ENCODE peak calls at places on chromosomes 4 and X, in ten cellular contexts. One of them, this sample, is unnamed.

GRCh38 chr4:124055896-124056295 is 656.6 kb downstream of the ANKRD50 start:
- DNase-seq in cardiac muscle cell: no peak
- DNase-seq in neuronal stem cell: no peak
- DNase-seq in IMR-90: peak; percentile 31
- DNase-seq in body of pancreas: no peak
- DNase-seq in fibroblast of the aortic adventitia: peak; percentile 37
- DNase-seq in stomach: no peak
- DNase-seq in mesendoderm: no peak
- DNase-seq in GM12864: no peak
- DNase-seq in heart left ventricle: peak; percentile 29
- DNase-seq in this sample: no peak

GRCh38 chr4:1767058-1767769 is 25.9 kb upstream of the FGFR3 start:
- DNase-seq in cardiac muscle cell: peak; percentile 44
- DNase-seq in neuronal stem cell: peak; percentile 83
- DNase-seq in IMR-90: peak; percentile 2
- DNase-seq in body of pancreas: peak; percentile 45
- DNase-seq in fibroblast of the aortic adventitia: peak; percentile 16
- DNase-seq in stomach: no peak
- DNase-seq in mesendoderm: peak; percentile 52
- DNase-seq in GM12864: no peak
- DNase-seq in heart left ventricle: no peak
- DNase-seq in this sample: peak; percentile 68

GRCh38 chrX:8345473-8345872 is 119.2 kb upstream of the VCX3B start:
- DNase-seq in cardiac muscle cell: no peak
- DNase-seq in neuronal stem cell: no peak
- DNase-seq in IMR-90: no peak
- DNase-seq in body of pancreas: no peak
- DNase-seq in fibroblast of the aortic adventitia: no peak
- DNase-seq in stomach: no peak
- DNase-seq in mesendoderm: peak; percentile 19
- DNase-seq in GM12864: no peak
- DNase-seq in heart left ventricle: no peak
- DNase-seq in this sample: no peak

GRCh38 chr4:140291259-140291658 is 82.2 kb upstream of the SCOC start:
- DNase-seq in cardiac muscle cell: no peak
- DNase-seq in neuronal stem cell: no peak
- DNase-seq in IMR-90: peak; percentile 57
- DNase-seq in body of pancreas: no peak
- DNase-seq in fibroblast of the aortic adventitia: no peak
- DNase-seq in stomach: no peak
- DNase-seq in mesendoderm: no peak
- DNase-seq in GM12864: no peak
- DNase-seq in heart left ventricle: no peak
- DNase-seq in this sample: no peak

GRCh38 chr4:61619528-61619927 is 419.4 kb downstream of the ADGRL3 start:
- DNase-seq in cardiac muscle cell: no peak
- DNase-seq in neuronal stem cell: no peak
- DNase-seq in IMR-90: no peak
- DNase-seq in body of pancreas: no peak
- DNase-seq in fibroblast of the aortic adventitia: no peak
- DNase-seq in stomach: no peak
- DNase-seq in mesendoderm: peak; percentile 34
- DNase-seq in GM12864: no peak
- DNase-seq in heart left ventricle: no peak
- DNase-seq in this sample: no peak

GRCh38 chr4:151527699-151528098 is 118.7 kb downstream of the FHIP1A start:
- DNase-seq in cardiac muscle cell: no peak
- DNase-seq in neuronal stem cell: no peak
- DNase-seq in IMR-90: no peak
- DNase-seq in body of pancreas: no peak
- DNase-seq in fibroblast of the aortic adventitia: no peak
- DNase-seq in stomach: no peak
- DNase-seq in mesendoderm: no peak
- DNase-seq in GM12864: no peak
- DNase-seq in heart left ventricle: no peak
- DNase-seq in this sample: no peak

GRCh38 chrX:41589634-41590270 is 99.0 kb upstream of the GPR34 start:
- DNase-seq in cardiac muscle cell: peak; percentile 57
- DNase-seq in neuronal stem cell: no peak
- DNase-seq in IMR-90: peak; percentile 28
- DNase-seq in body of pancreas: no peak
- DNase-seq in fibroblast of the aortic adventitia: peak; percentile 51
- DNase-seq in stomach: no peak
- DNase-seq in mesendoderm: no peak
- DNase-seq in GM12864: no peak
- DNase-seq in heart left ventricle: no peak
- DNase-seq in this sample: no peak

GRCh38 chrX:39675619-39676018 is 422.1 kb downstream of the BCOR start:
- DNase-seq in cardiac muscle cell: peak; percentile 65
- DNase-seq in neuronal stem cell: no peak
- DNase-seq in IMR-90: no peak
- DNase-seq in body of pancreas: peak; percentile 19
- DNase-seq in fibroblast of the aortic adventitia: peak; percentile 44
- DNase-seq in stomach: no peak
- DNase-seq in mesendoderm: no peak
- DNase-seq in GM12864: no peak
- DNase-seq in heart left ventricle: peak; percentile 80
- DNase-seq in this sample: peak; percentile 86

GRCh38 chr4:38071801-38072567 is 111.8 kb downstream of the PTTG2 start:
- DNase-seq in cardiac muscle cell: peak; percentile 64
- DNase-seq in neuronal stem cell: no peak
- DNase-seq in IMR-90: peak; percentile 44
- DNase-seq in body of pancreas: no peak
- DNase-seq in fibroblast of the aortic adventitia: peak; percentile 47
- DNase-seq in stomach: no peak
- DNase-seq in mesendoderm: no peak
- DNase-seq in GM12864: no peak
- DNase-seq in heart left ventricle: peak; percentile 81
- DNase-seq in this sample: peak; percentile 48

GRCh38 chr4:2650276-2650675 is 105.9 kb downstream of the TNIP2 start:
- DNase-seq in cardiac muscle cell: no peak
- DNase-seq in neuronal stem cell: no peak
- DNase-seq in IMR-90: no peak
- DNase-seq in body of pancreas: no peak
- DNase-seq in fibroblast of the aortic adventitia: no peak
- DNase-seq in stomach: no peak
- DNase-seq in mesendoderm: no peak
- DNase-seq in GM12864: no peak
- DNase-seq in heart left ventricle: no peak
- DNase-seq in this sample: no peak

GRCh38 chr4:185359767-185360446 is 35.8 kb downstream of the LRP2BP start:
- DNase-seq in cardiac muscle cell: peak; percentile 34
- DNase-seq in neuronal stem cell: no peak
- DNase-seq in IMR-90: peak; percentile 80
- DNase-seq in body of pancreas: no peak
- DNase-seq in fibroblast of the aortic adventitia: peak; percentile 38
- DNase-seq in stomach: no peak
- DNase-seq in mesendoderm: no peak
- DNase-seq in GM12864: no peak
- DNase-seq in heart left ventricle: no peak
- DNase-seq in this sample: no peak

GRCh38 chr4:101279377-101279871 is 67.9 kb downstream of the PPP3CA start:
- DNase-seq in cardiac muscle cell: peak; percentile 98
- DNase-seq in neuronal stem cell: no peak
- DNase-seq in IMR-90: peak; percentile 97
- DNase-seq in body of pancreas: peak; percentile 23
- DNase-seq in fibroblast of the aortic adventitia: peak; percentile 100
- DNase-seq in stomach: no peak
- DNase-seq in mesendoderm: peak; percentile 69
- DNase-seq in GM12864: no peak
- DNase-seq in heart left ventricle: peak; percentile 74
- DNase-seq in this sample: peak; percentile 67

GRCh38 chr4:6182390-6183280 is 17.7 kb downstream of the JAKMIP1 start:
- DNase-seq in cardiac muscle cell: no peak
- DNase-seq in neuronal stem cell: no peak
- DNase-seq in IMR-90: no peak
- DNase-seq in body of pancreas: no peak
- DNase-seq in fibroblast of the aortic adventitia: no peak
- DNase-seq in stomach: no peak
- DNase-seq in mesendoderm: peak; percentile 99
- DNase-seq in GM12864: no peak
- DNase-seq in heart left ventricle: no peak
- DNase-seq in this sample: no peak

GRCh38 chrX:153667931-153668396 is 5.6 kb downstream of the PNCK start:
- DNase-seq in cardiac muscle cell: peak; percentile 89
- DNase-seq in neuronal stem cell: no peak
- DNase-seq in IMR-90: peak; percentile 64
- DNase-seq in body of pancreas: peak; percentile 92
- DNase-seq in fibroblast of the aortic adventitia: peak; percentile 84
- DNase-seq in stomach: peak; percentile 87
- DNase-seq in mesendoderm: peak; percentile 80
- DNase-seq in GM12864: peak; percentile 8
- DNase-seq in heart left ventricle: peak; percentile 85
- DNase-seq in this sample: peak; percentile 95

GRCh38 chrX:23505531-23506303 is 161.6 kb upstream of the PRDX4 start:
- DNase-seq in cardiac muscle cell: no peak
- DNase-seq in neuronal stem cell: no peak
- DNase-seq in IMR-90: no peak
- DNase-seq in body of pancreas: no peak
- DNase-seq in fibroblast of the aortic adventitia: no peak
- DNase-seq in stomach: no peak
- DNase-seq in mesendoderm: peak; percentile 63
- DNase-seq in GM12864: no peak
- DNase-seq in heart left ventricle: no peak
- DNase-seq in this sample: no peak
- H3K4me3 ChIP-seq in cardiac muscle cell: no peak overlapping the region
- H3K4me3 ChIP-seq in neuronal stem cell: no peak overlapping the region
- H3K4me3 ChIP-seq in IMR-90: no peak overlapping the region
- H3K4me3 ChIP-seq in body of pancreas: no peak overlapping the region
- H3K4me3 ChIP-seq in fibroblast of the aortic adventitia: no peak overlapping the region
- H3K4me3 ChIP-seq in stomach: no peak overlapping the region
- H3K4me3 ChIP-seq in mesendoderm: no peak overlapping the region
- H3K4me3 ChIP-seq in GM12864: no peak overlapping the region
- H3K4me3 ChIP-seq in heart left ventricle: no peak overlapping the region
- H3K4me3 ChIP-seq in this sample: no peak overlapping the region

DNA sequence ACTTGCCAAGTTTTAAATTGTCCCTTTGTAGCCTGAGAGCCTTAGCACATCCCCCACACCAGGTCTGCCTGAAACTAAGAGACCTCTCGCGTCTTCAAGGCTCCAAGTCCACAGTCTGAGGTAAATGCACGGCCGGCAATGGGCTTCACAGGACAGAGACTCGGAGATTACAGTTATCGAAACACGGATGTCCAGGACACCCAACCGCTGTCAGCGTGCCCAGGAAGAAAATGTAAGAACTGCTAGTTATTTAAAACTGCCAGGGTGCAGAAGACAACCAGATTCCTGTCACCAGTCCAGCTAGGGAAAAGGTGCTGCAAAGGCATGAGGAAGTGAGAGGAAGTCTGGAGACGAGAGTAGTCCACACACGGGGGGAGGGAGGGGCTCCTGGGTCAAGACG is 28.9 kb downstream of the ZNF827 start:
- DNase-seq in cardiac muscle cell: peak; percentile 27
- DNase-seq in neuronal stem cell: no peak
- DNase-seq in IMR-90: no peak
- DNase-seq in body of pancreas: no peak
- DNase-seq in fibroblast of the aortic adventitia: no peak
- DNase-seq in stomach: peak; percentile 67
- DNase-seq in mesendoderm: peak; percentile 28
- DNase-seq in GM12864: no peak
- DNase-seq in heart left ventricle: peak; percentile 53
- DNase-seq in this sample: no peak
- H3K4me3 ChIP-seq in cardiac muscle cell: no peak overlapping the region
- H3K4me3 ChIP-seq in neuronal stem cell: no peak overlapping the region
- H3K4me3 ChIP-seq in IMR-90: no peak overlapping the region
- H3K4me3 ChIP-seq in body of pancreas: no peak overlapping the region
- H3K4me3 ChIP-seq in fibroblast of the aortic adventitia: no peak overlapping the region
- H3K4me3 ChIP-seq in stomach: peak overlapping the region; percentile 36
- H3K4me3 ChIP-seq in mesendoderm: no peak overlapping the region
- H3K4me3 ChIP-seq in GM12864: no peak overlapping the region
- H3K4me3 ChIP-seq in heart left ventricle: no peak overlapping the region
- H3K4me3 ChIP-seq in this sample: peak overlapping the region; percentile 58

GRCh38 chrX:118534716-118535493 is 39.3 kb downstream of the DOCK11 start:
- DNase-seq in cardiac muscle cell: no peak
- DNase-seq in neuronal stem cell: no peak
- DNase-seq in IMR-90: no peak
- DNase-seq in body of pancreas: no peak
- DNase-seq in fibroblast of the aortic adventitia: no peak
- DNase-seq in stomach: no peak
- DNase-seq in mesendoderm: peak; percentile 78
- DNase-seq in GM12864: no peak
- DNase-seq in heart left ventricle: no peak
- DNase-seq in this sample: no peak
- H3K4me3 ChIP-seq in cardiac muscle cell: no peak overlapping the region
- H3K4me3 ChIP-seq in neuronal stem cell: no peak overlapping the region
- H3K4me3 ChIP-seq in IMR-90: no peak overlapping the region
- H3K4me3 ChIP-seq in body of pancreas: no peak overlapping the region
- H3K4me3 ChIP-seq in fibroblast of the aortic adventitia: no peak overlapping the region
- H3K4me3 ChIP-seq in stomach: no peak overlapping the region
- H3K4me3 ChIP-seq in mesendoderm: no peak overlapping the region
- H3K4me3 ChIP-seq in GM12864: no peak overlapping the region
- H3K4me3 ChIP-seq in heart left ventricle: no peak overlapping the region
- H3K4me3 ChIP-seq in this sample: no peak overlapping the region

GRCh38 chr4:156837625-156838345 is 133.8 kb downstream of the PDGFC start:
- DNase-seq in cardiac muscle cell: no peak
- DNase-seq in neuronal stem cell: no peak
- DNase-seq in IMR-90: no peak
- DNase-seq in body of pancreas: no peak
- DNase-seq in fibroblast of the aortic adventitia: no peak
- DNase-seq in stomach: no peak
- DNase-seq in mesendoderm: no peak
- DNase-seq in GM12864: no peak
- DNase-seq in heart left ventricle: no peak
- DNase-seq in this sample: no peak
- H3K4me3 ChIP-seq in cardiac muscle cell: no peak overlapping the region
- H3K4me3 ChIP-seq in neuronal stem cell: no peak overlapping the region
- H3K4me3 ChIP-seq in IMR-90: no peak overlapping the region
- H3K4me3 ChIP-seq in body of pancreas: no peak overlapping the region
- H3K4me3 ChIP-seq in fibroblast of the aortic adventitia: no peak overlapping the region
- H3K4me3 ChIP-seq in stomach: no peak overlapping the region
- H3K4me3 ChIP-seq in mesendoderm: no peak overlapping the region
- H3K4me3 ChIP-seq in GM12864: no peak overlapping the region
- H3K4me3 ChIP-seq in heart left ventricle: no peak overlapping the region
- H3K4me3 ChIP-seq in this sample: no peak overlapping the region

GRCh38 chrX:70479970-70480659 is 35.5 kb downstream of the DLG3 start:
- DNase-seq in cardiac muscle cell: peak; percentile 54
- DNase-seq in neuronal stem cell: no peak
- DNase-seq in IMR-90: no peak
- DNase-seq in body of pancreas: peak; percentile 76
- DNase-seq in fibroblast of the aortic adventitia: no peak
- DNase-seq in stomach: peak; percentile 43
- DNase-seq in mesendoderm: peak; percentile 34
- DNase-seq in GM12864: no peak
- DNase-seq in heart left ventricle: peak; percentile 54
- DNase-seq in this sample: no peak
- H3K4me3 ChIP-seq in cardiac muscle cell: no peak overlapping the region
- H3K4me3 ChIP-seq in neuronal stem cell: no peak overlapping the region
- H3K4me3 ChIP-seq in IMR-90: no peak overlapping the region
- H3K4me3 ChIP-seq in body of pancreas: no peak overlapping the region
- H3K4me3 ChIP-seq in fibroblast of the aortic adventitia: no peak overlapping the region
- H3K4me3 ChIP-seq in stomach: no peak overlapping the region
- H3K4me3 ChIP-seq in mesendoderm: no peak overlapping the region
- H3K4me3 ChIP-seq in GM12864: no peak overlapping the region
- H3K4me3 ChIP-seq in heart left ventricle: no peak overlapping the region
- H3K4me3 ChIP-seq in this sample: peak overlapping the region; percentile 13